ENCODE peak calls at places on chromosomes 7 and 10, in seven cellular contexts. O is psoas muscle, F is GM23338, H is BJ, M is left ventricle myocardium inferior, N is upper lobe of left lung, U is sigmoid colon. D is an unnamed sample.
A peak's percentile ranks its signal among the peaks of the same experiment; 100 is the strongest.

GRCh38 chr7:90391488-90391887 is 11.8 kb upstream of the CLDN12 start:
- DNase-seq in U (no peak), M (no peak), O (no peak), F (no peak), H (no peak), N (no peak), D (no peak)

GRCh38 chr10:954396-954795 is 22.9 kb upstream of the LARP4B start:
- DNase-seq in M (no peak), U (peak; percentile 45), F (no peak), N (peak; percentile 62), O (no peak), H (no peak), D (no peak)

GRCh38 chr10:67553266-67553665 is 142.7 kb downstream of the CTNNA3 start:
- DNase-seq in U (no peak), M (no peak), F (no peak), O (no peak), N (no peak), H (no peak), D (no peak)

GRCh38 chr10:116673866-116674265 is 53.1 kb downstream of the PNLIPRP2 start:
- DNase-seq in N (no peak), U (no peak), M (no peak), F (no peak), H (no peak), O (no peak), D (no peak)

GRCh38 chr7:155506854-155507337 is 39.5 kb downstream of the CNPY1 start:
- DNase-seq in H (no peak), U (no peak), O (no peak), F (peak; percentile 70), N (no peak), M (no peak), D (no peak)

GRCh38 chr10:92591550-92592140 is 1.3 kb upstream of the KIF11 start:
- DNase-seq in M (peak; percentile 93), N (peak; percentile 97), U (peak; percentile 95), F (peak; percentile 96), O (peak; percentile 94), H (peak; percentile 74), D (peak; percentile 96)

GRCh38 chr10:108072466-108072865 is 908.0 kb upstream of the SORCS1 start:
- DNase-seq in N (no peak), H (no peak), U (no peak), O (no peak), M (no peak), F (no peak), D (no peak)

GRCh38 chr7:18792866-18793595 is 297.5 kb downstream of the HDAC9 start:
- DNase-seq in H (no peak), U (no peak), F (no peak), N (no peak), M (no peak), O (no peak), D (no peak)

GRCh38 chr7:132256721-132257212 is 319.5 kb downstream of the PLXNA4 start:
- DNase-seq in M (no peak), F (no peak), H (no peak), U (no peak), N (no peak), O (no peak), D (no peak)

GRCh38 chr7:105278973-105279687 is 109.6 kb downstream of the SRPK2 start:
- DNase-seq in H (no peak), F (no peak), N (peak; percentile 31), O (no peak), U (no peak), M (no peak), D (no peak)

GRCh38 chr7:50734246-50734645 is 48.5 kb downstream of the GRB10 start:
- DNase-seq in O (no peak), U (no peak), H (no peak), M (no peak), F (no peak), N (peak; percentile 64), D (no peak)

GRCh38 chr7:18508441-18509427 is 13.2 kb downstream of the HDAC9 start:
- DNase-seq in N (no peak), O (no peak), M (no peak), H (peak; percentile 85), U (no peak), F (peak; percentile 60), D (no peak)

GRCh38 chr7:16989883-16990413 is 108.2 kb upstream of the AGR3 start:
- DNase-seq in H (no peak), U (peak; percentile 82), F (no peak), N (no peak), M (peak; percentile 34), O (peak; percentile 57), D (peak; percentile 75)

GRCh38 chr10:93152136-93152535 is 78.4 kb downstream of the CYP26A1 start:
- DNase-seq in O (no peak), M (no peak), N (no peak), H (peak; percentile 86), F (no peak), U (no peak), D (no peak)

GRCh38 chr10:59830601-59831259 is 75.6 kb downstream of the CCDC6 start:
- DNase-seq in H (no peak), U (no peak), O (no peak), M (peak; percentile 26), F (peak; percentile 87), N (no peak), D (no peak)

GRCh38 chr10:11270135-11270857 is 252.6 kb downstream of the CELF2 start:
- DNase-seq in H (no peak), O (peak; percentile 86), N (no peak), M (peak; percentile 85), F (peak; percentile 97), U (peak; percentile 84), D (peak; percentile 74)

GRCh38 chr10:69759641-69760040 is 42.1 kb upstream of the COL13A1 start:
- DNase-seq in M (no peak), H (no peak), U (peak; percentile 52), F (no peak), O (no peak), N (no peak), D (no peak)

GRCh38 chr10:110563132-110563531 is 4.4 kb upstream of the SMC3 start:
- DNase-seq in U (no peak), H (no peak), F (no peak), O (no peak), N (no peak), M (no peak), D (no peak)

GRCh38 chr7:10122573-10123100 is 851.0 kb upstream of the PHF14 start:
- DNase-seq in H (no peak), U (no peak), N (no peak), M (peak; percentile 17), O (no peak), F (peak; percentile 22), D (no peak)

GRCh38 chr10:96448021-96448457 is 65.7 kb downstream of the TLL2 start:
- DNase-seq in N (peak; percentile 42), U (peak; percentile 74), M (peak; percentile 84), O (peak; percentile 90), F (no peak), H (no peak), D (no peak)

GRCh38 chr7:25820432-25821040 is 331.5 kb upstream of the NFE2L3 start:
- DNase-seq in N (no peak), U (no peak), F (peak; percentile 64), H (no peak), O (no peak), M (no peak), D (no peak)

GRCh38 chr7:102215706-102216105 is 71.0 kb upstream of the SH2B2 start:
- DNase-seq in F (no peak), H (no peak), O (no peak), N (no peak), U (no peak), M (no peak), D (no peak)

DNA sequence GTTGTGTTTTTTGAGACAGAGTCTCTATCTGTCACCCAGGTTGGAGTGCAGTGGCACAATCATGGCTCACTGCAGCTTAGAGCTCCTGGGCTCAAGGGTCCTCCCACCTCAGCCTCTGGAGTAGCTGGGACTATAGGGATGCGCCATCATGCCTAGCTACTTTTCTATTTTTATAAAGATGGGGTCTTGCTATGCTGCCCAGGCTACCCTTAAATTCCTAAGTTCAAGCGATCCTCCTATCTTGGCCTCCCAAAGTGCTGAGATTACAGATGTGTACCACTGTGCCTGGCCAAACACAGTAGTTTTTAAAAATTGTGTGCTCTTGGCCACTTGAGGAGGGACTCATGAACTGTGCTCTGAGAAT is 10.6 kb upstream of the TLX1 start:
- DNase-seq in H (no peak), M (no peak), O (peak; percentile 3), F (no peak), U (no peak), N (no peak), D (no peak)
- H3K27me3 ChIP-seq in H (peaks cover 57% of the 10 kb centered on the region), M (peaks cover 100% of the 10 kb centered on the region), O (peaks cover 44% of the 10 kb centered on the region), F (peaks cover 100% of the 10 kb centered on the region), U (peaks cover 32% of the 10 kb centered on the region), N (peaks cover 32% of the 10 kb centered on the region), D (peaks cover 78% of the 10 kb centered on the region)

DNA sequence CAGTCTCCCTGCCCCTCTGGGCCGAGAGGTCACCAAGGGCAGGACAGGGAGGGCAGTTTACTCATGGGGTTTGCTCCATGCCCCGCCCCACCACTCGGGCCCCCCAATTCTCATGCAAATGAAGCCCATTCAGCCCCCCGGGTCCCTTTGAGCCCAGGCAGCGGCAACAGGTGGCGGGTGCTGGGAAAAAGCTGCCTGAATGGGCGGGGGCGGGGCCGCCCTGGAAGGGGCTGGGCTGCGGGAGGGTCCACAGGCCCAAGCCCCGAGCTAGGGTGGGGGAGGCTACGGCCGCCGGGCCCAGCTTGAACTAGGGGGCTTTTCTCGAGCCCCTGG is 5.2 kb downstream of the LFNG start:
- DNase-seq in H (no peak), O (no peak), U (no peak), F (peak; percentile 97), M (no peak), N (no peak), D (no peak)
- H3K4me3 ChIP-seq in H (no peak overlapping the region), O (no peak overlapping the region), U (no peak overlapping the region), F (peak overlapping the region; percentile 68), M (peak overlapping the region; percentile 73), N (no peak overlapping the region), D (peak overlapping the region; percentile 77)

DNA sequence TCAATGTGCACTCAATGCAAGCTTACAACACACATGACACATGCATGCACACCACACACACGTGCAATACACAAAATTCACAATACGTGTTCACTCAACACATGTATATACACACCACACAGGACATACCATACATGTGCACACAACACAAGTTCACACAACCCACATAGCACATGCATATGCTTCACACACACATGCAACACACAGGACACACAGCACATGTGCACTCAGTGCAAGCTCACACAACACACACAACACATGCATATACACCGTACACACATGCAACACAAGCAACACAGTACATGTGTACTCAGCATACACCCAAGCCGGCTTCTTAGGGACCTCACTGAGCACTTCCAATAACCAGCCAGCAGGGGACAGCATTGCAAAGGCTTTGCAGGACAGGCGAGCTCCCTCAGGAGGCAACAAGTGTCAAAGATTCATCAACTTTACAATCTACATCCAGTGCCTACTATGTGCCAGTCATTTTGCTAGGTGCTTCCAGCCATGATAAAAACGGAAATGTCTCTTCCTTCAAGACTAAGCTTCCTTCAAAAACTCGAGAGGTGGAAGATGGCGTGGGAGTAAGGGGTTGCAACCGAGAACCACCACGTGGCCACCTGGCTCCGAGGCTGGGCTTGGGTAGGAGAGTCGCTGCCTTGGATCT is 61.1 kb downstream of the JCAD start:
- DNase-seq in F (peak; percentile 87), O (peak; percentile 83), M (peak; percentile 73), U (peak; percentile 88), H (peak; percentile 16), N (no peak), D (peak; percentile 75)
- TF ChIP-seq CTCF in F (peak; percentile 100), O (peak; percentile 95), M (peak; percentile 99), U (peak; percentile 96), H (peak; percentile 100), N (peak; percentile 93), D (peak; percentile 99)

DNA sequence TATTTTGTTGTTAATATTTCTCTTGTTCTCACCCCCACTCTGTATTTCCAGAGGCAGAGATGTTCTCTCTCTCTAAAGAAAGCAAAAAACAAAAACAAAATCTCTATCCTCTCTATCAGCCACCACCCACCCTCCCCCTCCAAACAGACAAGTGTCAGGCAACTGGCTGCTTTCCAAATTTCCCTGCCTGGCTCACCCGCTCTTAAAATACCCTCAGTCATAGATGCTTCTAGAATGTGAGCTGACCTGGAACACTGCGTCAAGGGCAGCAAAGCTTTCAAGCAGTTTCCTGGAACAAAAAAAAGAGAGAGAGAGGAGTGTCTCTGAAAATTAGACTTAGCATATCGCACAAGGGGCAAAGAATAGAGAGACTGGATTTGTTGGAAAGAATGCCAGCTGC is 341.0 kb upstream of the ZMIZ1 start:
- DNase-seq in F (no peak), M (peak; percentile 46), N (no peak), O (no peak), H (no peak), U (no peak), D (no peak)
- H3K27me3 ChIP-seq in F (no peaks in the 10 kb centered on the region), M (no peaks in the 10 kb centered on the region), N (no peaks in the 10 kb centered on the region), O (no peaks in the 10 kb centered on the region), H (peaks cover 28% of the 10 kb centered on the region), U (no peaks in the 10 kb centered on the region), D (no peaks in the 10 kb centered on the region)

D was measured in lower lobe of right lung.